ENCODE peak calls at places on chromosome 2, in ten cellular contexts. One of them, this sample, is unnamed.
A peak's percentile ranks its signal among the peaks of the same experiment; 100 is the strongest.

GRCh38 chr2:241870611-241871537 is 1.3 kb downstream of the RTP5 start:
- DNase-seq in PC-9: no peak
- DNase-seq in DND-41: peak; percentile 85
- DNase-seq in fibroblast of lung: no peak
- DNase-seq in aorta: no peak
- DNase-seq in MM.1S: no peak
- DNase-seq in cardiac muscle cell: no peak
- DNase-seq in ovary: no peak
- DNase-seq in sigmoid colon: no peak
- DNase-seq in neural progenitor cell: no peak
- DNase-seq in this sample: no peak

GRCh38 chr2:238165288-238165921 is 6.6 kb downstream of the ERFE start:
- DNase-seq in PC-9: no peak
- DNase-seq in DND-41: no peak
- DNase-seq in fibroblast of lung: no peak
- DNase-seq in aorta: peak; percentile 67
- DNase-seq in MM.1S: no peak
- DNase-seq in cardiac muscle cell: no peak
- DNase-seq in ovary: peak; percentile 23
- DNase-seq in sigmoid colon: no peak
- DNase-seq in neural progenitor cell: no peak
- DNase-seq in this sample: no peak

GRCh38 chr2:127355407-127356008 is 32.3 kb downstream of the MAP3K2 start:
- DNase-seq in PC-9: peak; percentile 7
- DNase-seq in DND-41: no peak
- DNase-seq in fibroblast of lung: peak; percentile 21
- DNase-seq in aorta: no peak
- DNase-seq in MM.1S: peak; percentile 45
- DNase-seq in cardiac muscle cell: no peak
- DNase-seq in ovary: no peak
- DNase-seq in sigmoid colon: no peak
- DNase-seq in neural progenitor cell: peak; percentile 18
- DNase-seq in this sample: no peak

GRCh38 chr2:26978061-26978596 is 7.7 kb downstream of the MAPRE3 start:
- DNase-seq in PC-9: peak; percentile 41
- DNase-seq in DND-41: no peak
- DNase-seq in fibroblast of lung: no peak
- DNase-seq in aorta: no peak
- DNase-seq in MM.1S: no peak
- DNase-seq in cardiac muscle cell: peak; percentile 64
- DNase-seq in ovary: no peak
- DNase-seq in sigmoid colon: no peak
- DNase-seq in neural progenitor cell: no peak
- DNase-seq in this sample: no peak

GRCh38 chr2:179243046-179243445 is 21.6 kb downstream of the SESTD1 start:
- DNase-seq in PC-9: no peak
- DNase-seq in DND-41: no peak
- DNase-seq in fibroblast of lung: no peak
- DNase-seq in aorta: no peak
- DNase-seq in MM.1S: no peak
- DNase-seq in cardiac muscle cell: no peak
- DNase-seq in ovary: no peak
- DNase-seq in sigmoid colon: no peak
- DNase-seq in neural progenitor cell: no peak
- DNase-seq in this sample: no peak

GRCh38 chr2:29742641-29743040 is 178.7 kb downstream of the ALK start:
- DNase-seq in PC-9: no peak
- DNase-seq in DND-41: no peak
- DNase-seq in fibroblast of lung: no peak
- DNase-seq in aorta: no peak
- DNase-seq in MM.1S: no peak
- DNase-seq in cardiac muscle cell: no peak
- DNase-seq in ovary: no peak
- DNase-seq in sigmoid colon: no peak
- DNase-seq in neural progenitor cell: no peak
- DNase-seq in this sample: no peak

GRCh38 chr2:36577884-36578283 is 20.1 kb downstream of the FEZ2 start:
- DNase-seq in PC-9: no peak
- DNase-seq in DND-41: no peak
- DNase-seq in fibroblast of lung: no peak
- DNase-seq in aorta: no peak
- DNase-seq in MM.1S: no peak
- DNase-seq in cardiac muscle cell: no peak
- DNase-seq in ovary: no peak
- DNase-seq in sigmoid colon: no peak
- DNase-seq in neural progenitor cell: no peak
- DNase-seq in this sample: no peak

GRCh38 chr2:172404824-172405223 is 22.6 kb upstream of the ITGA6 start:
- DNase-seq in PC-9: peak; percentile 26
- DNase-seq in DND-41: no peak
- DNase-seq in fibroblast of lung: peak; percentile 85
- DNase-seq in aorta: no peak
- DNase-seq in MM.1S: no peak
- DNase-seq in cardiac muscle cell: no peak
- DNase-seq in ovary: no peak
- DNase-seq in sigmoid colon: no peak
- DNase-seq in neural progenitor cell: no peak
- DNase-seq in this sample: no peak

GRCh38 chr2:231785413-231785812 is 832 bp upstream of the COPS7B start:
- DNase-seq in PC-9: no peak
- DNase-seq in DND-41: no peak
- DNase-seq in fibroblast of lung: no peak
- DNase-seq in aorta: no peak
- DNase-seq in MM.1S: no peak
- DNase-seq in cardiac muscle cell: no peak
- DNase-seq in ovary: no peak
- DNase-seq in sigmoid colon: no peak
- DNase-seq in neural progenitor cell: no peak
- DNase-seq in this sample: no peak

DNA sequence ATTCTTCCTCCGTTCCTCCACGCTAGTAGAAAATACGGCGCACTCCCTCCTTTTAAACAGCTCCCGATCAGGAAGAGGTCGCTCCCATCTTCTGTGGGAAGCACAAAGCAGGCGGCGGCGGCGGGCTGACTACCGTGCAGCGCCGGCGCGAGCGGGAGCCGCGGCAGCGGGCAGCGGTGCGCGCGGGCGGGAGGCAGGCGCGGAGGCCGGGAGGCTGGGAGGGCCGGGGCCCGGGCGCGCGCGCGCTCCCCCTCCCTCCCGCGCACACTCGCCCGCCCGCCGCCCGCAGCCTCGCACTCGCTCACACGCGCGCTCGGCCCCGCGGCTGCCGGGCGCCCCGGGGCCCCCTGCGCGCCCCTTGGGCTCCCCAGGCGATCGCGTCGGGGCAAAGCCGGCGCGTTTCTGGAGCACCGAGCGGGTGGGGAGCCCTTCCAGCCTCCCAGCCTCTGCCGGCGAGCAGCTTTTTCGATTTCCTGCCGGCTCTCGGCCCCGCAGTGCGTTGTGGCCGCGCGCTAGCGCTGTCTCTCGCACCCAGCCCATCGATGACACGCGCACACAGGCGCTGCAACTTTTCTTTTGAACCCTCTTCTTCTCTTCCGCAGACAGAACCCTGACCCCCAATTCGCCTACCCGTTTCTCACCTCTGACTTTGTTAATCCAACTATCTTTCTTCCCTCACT is at the start of gene SLC8A1:
- DNase-seq in PC-9: peak; percentile 39
- DNase-seq in DND-41: peak; percentile 70
- DNase-seq in fibroblast of lung: peak; percentile 49
- DNase-seq in aorta: peak; percentile 85
- DNase-seq in MM.1S: peak; percentile 38
- DNase-seq in cardiac muscle cell: peak; percentile 54
- DNase-seq in ovary: peak; percentile 44
- DNase-seq in sigmoid colon: peak; percentile 68
- DNase-seq in neural progenitor cell: peak; percentile 82
- DNase-seq in this sample: no peak
- H3K27me3 ChIP-seq in PC-9: no peaks in the 10 kb centered on the region
- H3K27me3 ChIP-seq in DND-41: no peaks in the 10 kb centered on the region
- H3K27me3 ChIP-seq in fibroblast of lung: no peaks in the 10 kb centered on the region
- H3K27me3 ChIP-seq in aorta: no peaks in the 10 kb centered on the region
- H3K27me3 ChIP-seq in MM.1S: no peaks in the 10 kb centered on the region
- H3K27me3 ChIP-seq in cardiac muscle cell: no peaks in the 10 kb centered on the region
- H3K27me3 ChIP-seq in ovary: no peaks in the 10 kb centered on the region
- H3K27me3 ChIP-seq in sigmoid colon: no peaks in the 10 kb centered on the region
- H3K27me3 ChIP-seq in neural progenitor cell: peaks cover 55% of the 10 kb centered on the region
- H3K27me3 ChIP-seq in this sample: no peaks in the 10 kb centered on the region

DNA sequence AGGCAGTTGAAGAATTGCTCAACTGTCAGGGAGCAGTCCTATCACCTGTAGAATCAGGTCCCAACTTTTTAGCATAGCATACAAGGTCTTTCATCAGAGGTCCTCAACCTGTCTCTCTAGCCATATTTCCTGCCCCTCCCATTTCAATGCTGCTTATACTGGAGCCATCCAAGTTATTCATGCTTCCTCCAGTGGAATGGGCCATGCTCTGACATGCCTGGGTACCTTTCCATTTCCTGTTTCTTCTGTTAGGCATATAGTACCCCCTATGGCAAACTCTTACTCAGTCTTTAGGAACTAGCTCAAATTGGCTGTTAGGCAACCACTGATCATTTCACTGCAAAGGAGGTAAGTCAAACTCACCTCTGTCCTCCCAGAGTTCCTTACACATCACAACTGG is 51.0 kb upstream of the ABCA12 start:
- DNase-seq in PC-9: no peak
- DNase-seq in DND-41: no peak
- DNase-seq in fibroblast of lung: no peak
- DNase-seq in aorta: no peak
- DNase-seq in MM.1S: no peak
- DNase-seq in cardiac muscle cell: no peak
- DNase-seq in ovary: no peak
- DNase-seq in sigmoid colon: no peak
- DNase-seq in neural progenitor cell: no peak
- DNase-seq in this sample: no peak
- H3K27me3 ChIP-seq in PC-9: no peaks in the 10 kb centered on the region
- H3K27me3 ChIP-seq in DND-41: no peaks in the 10 kb centered on the region
- H3K27me3 ChIP-seq in fibroblast of lung: no peaks in the 10 kb centered on the region
- H3K27me3 ChIP-seq in aorta: no peaks in the 10 kb centered on the region
- H3K27me3 ChIP-seq in MM.1S: no peaks in the 10 kb centered on the region
- H3K27me3 ChIP-seq in cardiac muscle cell: no peaks in the 10 kb centered on the region
- H3K27me3 ChIP-seq in ovary: no peaks in the 10 kb centered on the region
- H3K27me3 ChIP-seq in sigmoid colon: no peaks in the 10 kb centered on the region
- H3K27me3 ChIP-seq in neural progenitor cell: no peaks in the 10 kb centered on the region
- H3K27me3 ChIP-seq in this sample: no peaks in the 10 kb centered on the region

DNA sequence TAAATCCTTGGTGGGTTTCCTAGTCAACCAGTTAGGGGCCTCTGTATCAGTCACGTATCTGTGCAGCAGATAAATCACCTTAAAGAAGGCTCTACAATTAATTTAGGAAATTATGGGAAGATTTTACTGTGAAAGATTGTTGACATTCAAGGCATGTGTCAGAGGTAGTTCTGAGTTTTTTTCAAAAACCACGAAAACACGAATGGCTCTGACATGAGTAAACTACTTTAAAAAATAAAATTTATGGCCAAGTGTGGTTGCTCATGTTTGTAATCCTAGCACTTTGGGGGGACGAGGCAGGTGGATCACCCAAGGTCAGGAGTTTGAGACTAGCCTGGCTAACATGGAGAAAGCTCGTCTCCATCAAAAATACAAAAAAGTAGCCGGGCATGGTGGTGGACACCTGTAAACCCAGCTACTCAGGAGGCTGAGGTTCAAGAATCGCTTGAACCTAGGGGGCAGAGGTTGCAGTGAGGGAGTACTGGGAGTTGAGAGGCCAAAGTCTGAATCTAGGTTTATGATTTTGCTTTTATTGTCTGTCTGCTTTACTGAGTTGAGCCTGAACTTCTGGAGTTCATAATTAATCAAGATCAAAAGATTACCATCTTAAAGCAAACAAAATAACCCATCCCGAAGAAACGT is 77.1 kb downstream of the SPRED2 start:
- DNase-seq in PC-9: no peak
- DNase-seq in DND-41: no peak
- DNase-seq in fibroblast of lung: no peak
- DNase-seq in aorta: no peak
- DNase-seq in MM.1S: no peak
- DNase-seq in cardiac muscle cell: no peak
- DNase-seq in ovary: no peak
- DNase-seq in sigmoid colon: no peak
- DNase-seq in neural progenitor cell: no peak
- DNase-seq in this sample: no peak
- H3K27me3 ChIP-seq in PC-9: no peaks in the 10 kb centered on the region
- H3K27me3 ChIP-seq in DND-41: no peaks in the 10 kb centered on the region
- H3K27me3 ChIP-seq in fibroblast of lung: no peaks in the 10 kb centered on the region
- H3K27me3 ChIP-seq in aorta: no peaks in the 10 kb centered on the region
- H3K27me3 ChIP-seq in MM.1S: no peaks in the 10 kb centered on the region
- H3K27me3 ChIP-seq in cardiac muscle cell: no peaks in the 10 kb centered on the region
- H3K27me3 ChIP-seq in ovary: no peaks in the 10 kb centered on the region
- H3K27me3 ChIP-seq in sigmoid colon: no peaks in the 10 kb centered on the region
- H3K27me3 ChIP-seq in neural progenitor cell: no peaks in the 10 kb centered on the region
- H3K27me3 ChIP-seq in this sample: no peaks in the 10 kb centered on the region

DNA sequence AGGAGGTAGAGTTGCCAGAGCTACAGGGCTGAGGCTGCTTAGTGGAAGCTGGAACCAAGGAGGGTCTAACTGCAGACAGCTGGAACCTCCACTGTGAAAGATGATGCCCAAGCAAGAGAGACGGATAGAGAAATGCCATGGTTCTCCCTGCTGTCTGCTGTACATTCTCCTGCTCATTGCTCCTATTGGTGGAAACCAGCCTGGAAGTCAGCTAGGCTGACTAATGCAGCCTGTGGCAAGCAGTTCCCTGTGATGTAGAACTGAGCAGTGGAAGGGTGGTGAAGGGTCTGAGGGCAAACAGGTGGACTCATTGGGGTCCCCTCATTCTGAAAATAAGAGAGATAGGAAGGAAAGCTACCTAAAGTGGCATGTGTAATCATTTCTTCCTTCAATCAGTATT is 563.6 kb downstream of the SLC4A3 start:
- DNase-seq in PC-9: no peak
- DNase-seq in DND-41: no peak
- DNase-seq in fibroblast of lung: no peak
- DNase-seq in aorta: no peak
- DNase-seq in MM.1S: no peak
- DNase-seq in cardiac muscle cell: no peak
- DNase-seq in ovary: no peak
- DNase-seq in sigmoid colon: no peak
- DNase-seq in neural progenitor cell: no peak
- DNase-seq in this sample: no peak
- H3K27me3 ChIP-seq in PC-9: no peaks in the 10 kb centered on the region
- H3K27me3 ChIP-seq in DND-41: no peaks in the 10 kb centered on the region
- H3K27me3 ChIP-seq in fibroblast of lung: no peaks in the 10 kb centered on the region
- H3K27me3 ChIP-seq in aorta: no peaks in the 10 kb centered on the region
- H3K27me3 ChIP-seq in MM.1S: no peaks in the 10 kb centered on the region
- H3K27me3 ChIP-seq in cardiac muscle cell: no peaks in the 10 kb centered on the region
- H3K27me3 ChIP-seq in ovary: no peaks in the 10 kb centered on the region
- H3K27me3 ChIP-seq in sigmoid colon: no peaks in the 10 kb centered on the region
- H3K27me3 ChIP-seq in neural progenitor cell: no peaks in the 10 kb centered on the region
- H3K27me3 ChIP-seq in this sample: no peaks in the 10 kb centered on the region

GRCh38 chr2:118845005-118845842 is 2.2 kb downstream of the EN1 start:
- DNase-seq in PC-9: no peak
- DNase-seq in DND-41: no peak
- DNase-seq in fibroblast of lung: no peak
- DNase-seq in aorta: no peak
- DNase-seq in MM.1S: no peak
- DNase-seq in cardiac muscle cell: no peak
- DNase-seq in ovary: no peak
- DNase-seq in sigmoid colon: no peak
- DNase-seq in neural progenitor cell: peak; percentile 59
- DNase-seq in this sample: peak; percentile 21
- H3K27me3 ChIP-seq in PC-9: peaks cover 76% of the 10 kb centered on the region
- H3K27me3 ChIP-seq in DND-41: no peaks in the 10 kb centered on the region
- H3K27me3 ChIP-seq in fibroblast of lung: peaks cover 81% of the 10 kb centered on the region
- H3K27me3 ChIP-seq in aorta: no peaks in the 10 kb centered on the region
- H3K27me3 ChIP-seq in MM.1S: peaks cover 29% of the 10 kb centered on the region
- H3K27me3 ChIP-seq in cardiac muscle cell: peaks cover 100% of the 10 kb centered on the region
- H3K27me3 ChIP-seq in ovary: no peaks in the 10 kb centered on the region
- H3K27me3 ChIP-seq in sigmoid colon: peaks cover 100% of the 10 kb centered on the region
- H3K27me3 ChIP-seq in neural progenitor cell: peaks cover 100% of the 10 kb centered on the region
- H3K27me3 ChIP-seq in this sample: no peaks in the 10 kb centered on the region